ENCODE peak calls at places on chromosome 4, in ten cellular contexts. V is nephron progenitor cell; O is skeletal muscle cell; B is GM13977; S is SW480; I is CD8-positive, alpha-beta memory T cell; P is smooth muscle cell of the brain vasculature; M is neuronal stem cell; C is body of pancreas; A is T-helper 2 cell. D is an unnamed sample.

GRCh38 chr4:10730019-10730418 is 45.5 kb upstream of the CLNK start:
- DNase-seq in I (no peak), O (no peak), A (peak), M (no peak), P (no peak), S (no peak), B (no peak), C (no peak), V (no peak), D (no peak)

GRCh38 chr4:186755550-186756519 is 32.2 kb upstream of the FAT1 start:
- DNase-seq in P (no peak), V (no peak), M (no peak), I (no peak), A (no peak), S (no peak), O (no peak), B (no peak), C (no peak), D (no peak)

GRCh38 chr4:137420901-137421384 is 111.4 kb downstream of the PCDH18 start:
- DNase-seq in B (no peak), O (no peak), I (no peak), M (no peak), A (no peak), V (no peak), P (no peak), C (no peak), S (no peak), D (no peak)

GRCh38 chr4:123397276-123398150 is 918 bp downstream of the SPRY1 start:
- DNase-seq in O (no peak), B (peak), V (peak), P (no peak), C (peak), S (peak), I (peak), M (peak), A (peak), D (peak)

GRCh38 chr4:78902313-78902712 is 36.9 kb downstream of the PAQR3 start:
- DNase-seq in I (no peak), A (no peak), O (no peak), P (no peak), C (no peak), B (no peak), V (no peak), S (no peak), M (no peak), D (no peak)

GRCh38 chr4:105966046-105966445 is 70.8 kb downstream of the NPNT start:
- DNase-seq in A (no peak), I (no peak), V (no peak), P (no peak), S (no peak), M (no peak), B (no peak), C (no peak), O (peak), D (no peak)

GRCh38 chr4:184907216-184907615 is 81.4 kb upstream of the ACSL1 start:
- DNase-seq in B (no peak), V (no peak), C (no peak), P (no peak), O (no peak), S (no peak), M (no peak), I (no peak), A (peak), D (no peak)

GRCh38 chr4:1192091-1192492 is 19.7 kb upstream of the SPON2 start:
- DNase-seq in V (no peak), C (peak), A (no peak), M (no peak), I (no peak), O (peak), S (peak), P (peak), B (no peak), D (peak)

GRCh38 chr4:6886886-6887285 is 22.7 kb upstream of the TBC1D14 start:
- DNase-seq in M (no peak), A (no peak), I (no peak), C (no peak), S (no peak), O (no peak), B (no peak), P (no peak), V (no peak), D (no peak)

GRCh38 chr4:5887361-5888221 is 5.3 kb downstream of the CRMP1 start:
- DNase-seq in C (no peak), O (no peak), I (no peak), V (peak), B (no peak), A (no peak), S (peak), P (no peak), M (no peak), D (no peak)

GRCh38 chr4:49063670-49064069 is 77.6 kb downstream of the CWH43 start:
- DNase-seq in M (no peak), V (no peak), S (no peak), P (no peak), B (no peak), O (no peak), A (no peak), I (no peak), C (no peak), D (no peak)

GRCh38 chr4:77481856-77482255 is 123.8 kb upstream of the CXCL13 start:
- DNase-seq in I (no peak), S (no peak), O (no peak), P (no peak), A (no peak), M (no peak), V (no peak), B (no peak), C (no peak), D (no peak)

GRCh38 chr4:178415925-178416324 is 973.7 kb upstream of the AGA start:
- DNase-seq in I (no peak), S (no peak), B (no peak), P (no peak), C (no peak), A (no peak), V (no peak), M (no peak), O (no peak), D (no peak)

GRCh38 chr4:85598936-85599335 is 124.0 kb downstream of the ARHGAP24 start:
- DNase-seq in M (no peak), I (no peak), P (no peak), C (no peak), O (no peak), B (no peak), A (no peak), S (no peak), V (no peak), D (no peak)

GRCh38 chr4:133865606-133866327 is 335.8 kb downstream of the PABPC4L start:
- DNase-seq in V (no peak), O (peak), M (peak), A (no peak), P (peak), I (no peak), B (no peak), S (no peak), C (peak), D (no peak)

D was measured in pons.